ENCODE peak calls at places on chromosomes 4 and X, in six cellular contexts. P is K562, U is GM23338, O is H1, X is WTC11, H is HepG2. Q is an unnamed sample.

GRCh38 chr4:89753601-89754066 is 83.3 kb downstream of the SNCA start:
- DNase-seq in P (no peak), U (no peak), O (no peak), X (no peak), H (peak; percentile 30), Q (no peak)

GRCh38 chr4:188246488-188246887 is 107.2 kb downstream of the TRIML1 start:
- DNase-seq in P (no peak), U (peak; percentile 69), O (peak; percentile 21), X (peak; percentile 28), H (no peak), Q (no peak)

GRCh38 chrX:45775462-45775861 is 574.8 kb upstream of the DIPK2B start:
- DNase-seq in P (no peak), U (peak; percentile 34), O (no peak), X (no peak), H (no peak), Q (no peak)

GRCh38 chr4:77881460-77882295 is 19.0 kb downstream of the MRPL1 start:
- DNase-seq in P (no peak), U (peak; percentile 18), O (no peak), X (no peak), H (peak; percentile 80), Q (no peak)

GRCh38 chr4:74886490-74886889 is 46.4 kb upstream of the PARM1 start:
- DNase-seq in P (no peak), U (no peak), O (no peak), X (no peak), H (no peak), Q (no peak)

GRCh38 chr4:27678027-27678426 is 817.4 kb downstream of the STIM2 start:
- DNase-seq in P (no peak), U (no peak), O (no peak), X (no peak), H (no peak), Q (no peak)

GRCh38 chrX:24563291-24564010 is 83.7 kb downstream of the PCYT1B start:
- DNase-seq in P (no peak), U (no peak), O (no peak), X (no peak), H (no peak), Q (no peak)

GRCh38 chr4:83561381-83561780 is 25.5 kb downstream of the GPAT3 start:
- DNase-seq in P (no peak), U (no peak), O (no peak), X (no peak), H (peak; percentile 55), Q (no peak)

GRCh38 chrX:19698125-19698524 is 182.8 kb upstream of the MAP3K15 start:
- DNase-seq in P (no peak), U (no peak), O (no peak), X (no peak), H (no peak), Q (no peak)

GRCh38 chrX:23811135-23811781 is 28.3 kb downstream of the SAT1 start:
- DNase-seq in P (no peak), U (no peak), O (no peak), X (no peak), H (no peak), Q (no peak)

DNA sequence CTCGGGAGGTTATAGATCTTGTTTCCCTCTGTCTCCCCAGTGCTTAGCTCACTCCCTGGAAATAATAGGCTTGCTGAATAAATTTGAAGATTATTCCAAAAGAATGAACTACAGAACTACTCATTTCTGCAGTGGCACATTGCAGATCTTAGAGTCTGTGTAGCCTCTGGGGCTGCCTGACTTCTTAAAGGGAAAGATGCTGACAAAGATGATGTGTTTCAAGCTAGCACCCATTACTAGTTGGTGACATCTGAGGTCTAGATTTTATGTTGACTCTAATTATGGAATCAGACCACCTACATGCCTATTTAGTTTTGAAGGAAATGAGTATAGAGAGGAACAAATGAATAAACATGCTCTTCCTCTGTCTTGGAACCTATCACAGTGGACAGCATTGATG is 123.7 kb upstream of the KCNIP4 start:
- DNase-seq in P (no peak), U (no peak), O (no peak), X (no peak), H (no peak), Q (no peak)
- TF ChIP-seq CREB1 in P (no peak), U (no peak), O (no peak), X (no peak), H (no peak), Q (no peak)

GRCh38 chrX:29488919-29489318 is 726.4 kb upstream of the MAGEB2 start:
- DNase-seq in P (no peak), U (no peak), O (no peak), X (no peak), H (no peak), Q (peak; percentile 25)

GRCh38 chrX:29490606-29491005 is 724.8 kb upstream of the MAGEB2 start:
- DNase-seq in P (no peak), U (no peak), O (no peak), X (no peak), H (no peak), Q (no peak)

GRCh38 chrX:29491659-29492058 is 723.7 kb upstream of the MAGEB2 start:
- DNase-seq in P (no peak), U (no peak), O (no peak), X (no peak), H (no peak), Q (no peak)

GRCh38 chrX:29487714-29488113 is 727.6 kb upstream of the MAGEB2 start:
- DNase-seq in P (no peak), U (no peak), O (no peak), X (no peak), H (no peak), Q (no peak)

GRCh38 chrX:29487214-29487613 is 728.1 kb upstream of the MAGEB2 start:
- DNase-seq in P (no peak), U (no peak), O (no peak), X (no peak), H (no peak), Q (no peak)
- TF ChIP-seq CREB1 in P (no peak), U (no peak), O (no peak), X (no peak), H (no peak), Q (no peak)

GRCh38 chrX:96615448-96615847 is 69.2 kb upstream of the DIAPH2 start:
- DNase-seq in P (no peak), U (no peak), O (no peak), X (no peak), H (no peak), Q (no peak)
- TF ChIP-seq CREB1 in P (no peak), U (no peak), O (no peak), X (no peak), H (no peak), Q (no peak)

GRCh38 chrX:80216086-80216485 is 201.5 kb downstream of the TBX22 start:
- DNase-seq in P (no peak), U (no peak), O (no peak), X (no peak), H (no peak), Q (no peak)
- TF ChIP-seq CREB1 in P (no peak), U (no peak), O (no peak), X (no peak), H (no peak), Q (no peak)

DNA sequence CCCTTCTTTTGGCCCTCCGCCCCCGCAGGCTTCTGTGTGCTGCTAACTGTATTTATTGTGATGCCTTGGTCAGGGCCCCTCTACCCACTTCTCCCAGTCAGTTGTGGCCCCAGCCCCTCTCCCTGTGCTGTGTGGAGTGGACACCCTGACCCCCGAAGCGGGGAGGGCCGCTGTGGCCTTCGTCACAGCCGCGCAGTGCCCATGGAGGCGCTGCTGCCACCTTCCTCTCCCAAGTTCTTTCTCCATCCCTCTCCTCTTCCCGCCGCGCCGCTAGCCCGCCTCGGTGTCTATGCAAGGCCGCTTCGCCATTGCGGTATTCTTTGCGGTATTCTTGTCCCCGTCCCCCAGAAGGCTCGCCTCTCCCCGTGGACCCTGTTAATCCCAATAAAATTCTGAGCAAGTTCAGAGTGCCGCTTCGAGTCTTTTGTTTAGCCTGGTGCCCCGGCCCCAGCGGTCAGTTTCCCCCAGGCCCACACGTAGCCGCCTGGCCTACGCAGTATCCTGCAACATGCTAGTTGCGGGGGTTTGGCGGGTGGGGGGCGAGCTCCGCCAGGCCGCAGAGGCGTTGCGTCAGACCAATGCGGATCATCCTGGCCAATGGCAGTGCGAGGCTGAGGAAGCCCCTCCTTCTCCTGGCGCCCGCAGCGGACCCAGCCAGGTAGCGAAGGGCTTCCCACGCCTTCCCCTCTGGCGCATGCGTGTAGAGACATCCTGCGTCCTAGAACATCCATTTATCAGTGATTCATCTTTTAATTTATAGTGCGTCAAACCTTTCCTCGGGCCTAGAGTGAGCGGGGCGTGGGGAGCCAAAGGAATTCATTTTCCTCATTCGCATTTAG is 5.6 kb upstream of the KANTR start:
- DNase-seq in P (no peak), U (peak; percentile 84), O (no peak), X (peak; percentile 84), H (no peak), Q (no peak)
- TF ChIP-seq CREB1 in P (no peak), U (peak; percentile 71), O (peak; percentile 57), X (no peak), H (no peak), Q (peak; percentile 51)

Q was measured in GM12878.